ENCODE peak calls at places on chromosomes 1 and 21, in four cellular contexts. F is astrocyte of the spinal cord, A is HAP-1, L is uterus. W is an unnamed sample.

GRCh38 chr1:227175611-227176010 is 142.7 kb downstream of the CDC42BPA start:
- DNase-seq in F (no peak), A (no peak), L (no peak), W (no peak)

GRCh38 chr1:62407398-62408009 is 29.3 kb upstream of the USP1 start:
- DNase-seq in A (peak), L (no peak), F (peak), W (no peak)

GRCh38 chr1:85406887-85407593 is 57.9 kb downstream of the DDAH1 start:
- DNase-seq in L (peak), F (peak), A (peak), W (no peak)

GRCh38 chr1:55951291-55951690 is 628.1 kb downstream of the PLPP3 start:
- DNase-seq in F (no peak), A (no peak), L (no peak), W (no peak)

GRCh38 chr1:30668026-30668425 is 55.4 kb downstream of the MATN1 start:
- DNase-seq in L (no peak), A (peak), F (no peak), W (no peak)

GRCh38 chr1:28317014-28317413 is 11.8 kb upstream of the MED18 start:
- DNase-seq in F (no peak), L (no peak), A (no peak), W (no peak)

GRCh38 chr21:36916718-36917117 is 49.8 kb downstream of the HLCS start:
- DNase-seq in A (no peak), L (no peak), F (no peak), W (no peak)

GRCh38 chr21:37670883-37671282 is 245.4 kb downstream of the KCNJ6 start:
- DNase-seq in L (no peak), F (no peak), A (no peak), W (no peak)

GRCh38 chr1:201456499-201457309 is 12.3 kb downstream of the PHLDA3 start:
- DNase-seq in L (peak), F (peak), A (no peak), W (peak)

GRCh38 chr1:90143522-90144050 is 148.7 kb downstream of the ZNF326 start:
- DNase-seq in L (no peak), A (no peak), F (no peak), W (no peak)

GRCh38 chr1:11273595-11274234 is 717 bp downstream of the UBIAD1 start:
- DNase-seq in A (peak), F (no peak), L (no peak), W (no peak)

GRCh38 chr1:154807048-154807591 is 63.0 kb downstream of the KCNN3 start:
- DNase-seq in L (no peak), F (no peak), A (no peak), W (no peak)

DNA sequence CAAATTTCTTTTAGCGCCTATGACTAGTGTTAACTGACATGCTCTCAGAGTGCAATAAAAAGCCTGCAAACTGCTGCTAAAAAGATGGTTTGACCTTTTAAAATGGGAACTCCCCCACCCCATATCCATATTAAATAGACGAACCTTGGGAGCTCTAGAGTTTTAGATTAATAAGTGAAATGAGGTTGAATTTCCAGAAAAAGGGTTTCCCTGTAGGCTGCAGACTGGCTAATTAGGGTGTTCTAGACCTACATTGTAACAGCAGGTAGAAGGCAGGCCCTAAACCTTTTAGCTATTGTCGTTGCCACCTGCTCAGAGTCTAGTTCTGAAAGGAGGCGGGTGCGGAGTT is 2.2 kb downstream of the FAM78B start:
- DNase-seq in L (no peak), A (no peak), F (no peak), W (no peak)
- H3K4me3 ChIP-seq in L (no peak), A (no peak), F (no peak), W (peak)

GRCh38 chr1:162571696-162572095 is 10.2 kb downstream of the UAP1 start:
- DNase-seq in L (no peak), A (no peak), F (no peak), W (no peak)
- H3K4me3 ChIP-seq in L (no peak), A (no peak), F (no peak), W (no peak)

GRCh38 chr1:205440476-205441317 is 15.1 kb downstream of the BLACAT1 start:
- DNase-seq in L (peak), A (peak), F (peak), W (peak)
- H3K4me3 ChIP-seq in L (no peak), A (no peak), F (no peak), W (peak)

DNA sequence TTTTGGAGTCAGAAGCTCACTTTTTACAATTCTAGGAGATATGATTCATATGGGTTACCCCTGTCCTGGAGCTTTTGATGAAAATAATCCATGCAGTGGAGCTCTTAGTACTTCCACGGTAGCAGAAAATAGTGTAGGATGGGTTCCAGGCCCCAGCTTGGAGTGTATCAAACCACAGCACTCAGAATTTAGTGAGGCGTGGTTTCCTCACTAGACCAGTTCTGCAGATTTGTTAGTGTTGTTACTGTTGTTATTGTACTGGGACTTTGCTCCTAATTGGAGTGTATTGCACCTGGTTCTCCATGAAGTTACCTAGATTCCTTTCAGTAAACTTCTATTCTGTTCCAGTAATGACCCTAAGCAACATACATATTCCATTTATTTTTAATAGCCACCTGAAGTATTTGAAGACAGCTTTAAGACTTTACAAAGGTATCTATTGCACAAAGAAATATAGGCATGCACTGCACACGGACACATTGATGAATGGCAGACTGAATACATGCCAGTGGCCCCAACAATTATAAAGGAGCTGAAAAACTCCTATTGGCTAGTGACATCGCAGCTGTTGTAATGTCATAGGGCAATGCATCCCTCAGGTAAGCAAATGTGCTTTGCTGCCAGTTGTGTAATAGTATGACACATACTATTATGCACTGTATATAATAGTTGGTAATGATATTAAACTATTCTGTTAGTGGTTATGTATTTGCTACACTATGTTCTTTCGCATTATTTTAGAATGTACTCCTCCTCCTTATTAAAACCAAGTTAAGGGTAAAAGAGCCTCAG is 1058.0 kb downstream of the KCNT2 start:
- DNase-seq in F (no peak), L (no peak), A (no peak), W (no peak)
- H3K4me3 ChIP-seq in F (no peak), L (no peak), A (no peak), W (no peak)

DNA sequence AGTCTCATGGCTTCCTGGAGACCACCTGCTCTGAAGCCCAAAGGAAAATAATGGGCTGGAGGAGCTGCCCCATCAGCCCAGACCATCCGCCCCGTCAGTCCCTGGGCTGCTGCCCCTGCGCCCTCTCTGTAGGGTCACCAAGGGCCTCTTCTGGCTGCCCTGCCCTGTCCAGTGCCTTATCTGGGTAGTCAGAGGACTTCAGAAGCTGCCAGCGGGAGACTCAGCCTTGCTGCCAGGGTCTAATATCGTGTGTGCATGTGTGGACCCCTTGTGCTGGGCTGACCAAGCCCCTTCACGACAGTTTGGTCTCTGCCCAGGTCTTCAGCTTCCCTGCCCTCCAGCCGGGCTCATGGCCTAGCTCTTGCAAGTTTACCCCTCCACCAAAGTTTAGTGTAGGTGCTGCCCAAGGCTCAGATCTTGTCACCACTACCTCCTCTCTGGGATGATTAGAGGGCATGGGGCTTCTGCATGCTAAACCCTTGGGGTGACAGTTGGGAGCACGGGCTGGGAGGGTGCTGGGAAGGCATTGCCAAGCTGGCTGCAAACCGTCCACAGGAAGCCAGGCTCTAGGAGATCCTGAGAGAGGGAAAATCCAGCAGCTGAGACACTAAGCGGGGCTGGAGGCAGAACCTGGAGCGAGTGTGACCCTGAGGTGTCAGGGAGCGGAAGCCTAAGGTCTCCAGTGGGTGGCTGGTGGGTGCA is 20.6 kb downstream of the NENF start:
- DNase-seq in A (no peak), L (no peak), F (no peak), W (no peak)
- H3K4me3 ChIP-seq in A (no peak), L (no peak), F (no peak), W (no peak)

GRCh38 chr1:12578860-12579422 is 39.1 kb downstream of the DHRS3 start:
- DNase-seq in A (no peak), F (no peak), L (no peak), W (no peak)

GRCh38 chr1:12581179-12581578 is 36.8 kb downstream of the DHRS3 start:
- DNase-seq in F (no peak), L (no peak), A (no peak), W (no peak)

GRCh38 chr1:12582649-12583048 is 35.4 kb downstream of the DHRS3 start:
- DNase-seq in F (no peak), L (no peak), A (no peak), W (no peak)

GRCh38 chr1:12583484-12583883 is 34.5 kb downstream of the DHRS3 start:
- DNase-seq in L (no peak), A (no peak), F (no peak), W (no peak)

DNA sequence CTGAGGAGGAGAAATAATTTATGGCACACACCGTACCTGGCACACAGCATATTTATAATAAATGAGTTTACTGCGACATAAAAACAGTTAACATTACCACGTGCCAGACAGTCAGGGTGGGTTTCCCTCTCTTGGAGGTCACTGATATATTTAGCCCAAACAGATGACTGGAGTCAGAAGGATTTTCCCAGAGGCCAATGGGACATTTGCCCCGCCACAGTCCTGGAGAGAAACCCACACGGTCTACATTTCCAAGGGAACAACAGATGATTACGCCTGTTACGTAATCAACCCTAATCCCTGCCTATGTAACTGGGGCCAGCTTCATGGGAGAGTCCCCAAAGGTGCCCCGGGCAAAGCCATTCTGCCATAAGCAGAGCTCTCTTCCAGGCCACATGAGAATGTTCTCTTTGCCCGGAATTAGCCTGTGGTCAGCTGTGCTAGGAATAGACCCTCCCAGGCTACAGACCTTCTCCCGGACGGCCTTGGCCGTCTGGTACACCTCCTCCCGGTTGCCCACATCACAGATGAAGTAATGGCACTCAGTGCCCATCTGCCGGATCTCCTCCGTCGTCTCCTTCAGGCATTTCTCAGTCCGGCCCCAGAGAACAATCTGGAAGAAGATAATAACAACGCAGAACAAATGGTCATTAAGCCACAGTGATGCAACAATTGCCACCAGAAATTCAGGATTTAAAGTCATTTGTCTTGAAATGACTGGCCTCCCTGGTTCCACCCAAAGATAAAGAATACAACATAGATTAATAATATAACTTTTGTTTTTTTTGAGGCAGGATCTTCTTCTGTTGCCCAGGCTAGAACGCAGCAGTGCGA is 37.7 kb downstream of the DHRS3 start:
- DNase-seq in F (no peak), L (peak), A (no peak), W (no peak)
- H3K4me3 ChIP-seq in F (no peak), L (no peak), A (no peak), W (no peak)

DNA sequence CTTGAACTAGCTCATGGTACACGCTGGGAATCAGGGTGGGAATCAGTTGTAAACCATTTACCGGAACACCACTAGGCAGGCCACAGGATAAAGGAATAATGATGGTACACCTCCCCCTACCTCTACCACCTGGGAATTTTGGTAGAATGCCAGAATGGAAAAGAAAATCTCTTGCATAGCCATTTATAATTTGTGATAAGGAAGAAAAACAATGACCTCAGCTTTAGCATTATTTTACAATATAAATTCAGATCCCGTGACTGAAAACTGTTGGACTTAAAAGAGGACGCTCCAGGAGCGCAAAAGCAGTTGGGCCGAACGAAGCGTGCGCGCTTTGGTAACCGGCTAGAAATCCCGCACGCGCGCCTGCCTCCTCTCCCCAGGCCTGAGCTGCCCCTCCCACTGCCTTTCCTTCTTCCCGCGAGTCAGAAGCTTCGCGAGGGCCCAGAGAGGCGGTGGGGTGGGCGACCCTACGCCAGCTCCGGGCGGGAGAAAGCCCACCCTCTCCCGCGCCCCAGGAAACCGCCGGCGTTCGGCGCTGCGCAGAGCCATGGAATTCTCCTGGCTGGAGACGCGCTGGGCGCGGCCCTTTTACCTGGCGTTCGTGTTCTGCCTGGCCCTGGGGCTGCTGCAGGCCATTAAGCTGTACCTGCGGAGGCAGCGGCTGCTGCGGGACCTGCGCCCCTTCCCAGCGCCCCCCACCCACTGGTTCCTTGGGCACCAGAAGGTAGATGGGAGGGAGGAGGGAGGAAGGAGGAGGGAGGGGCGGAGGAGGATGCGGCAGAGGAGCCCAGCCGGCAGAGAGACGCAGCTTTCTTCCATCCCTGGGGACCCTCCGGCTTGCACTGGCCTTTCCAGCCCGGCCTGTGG is at the start of gene CYP4X1:
- DNase-seq in F (peak), A (no peak), L (peak), W (peak)
- H3K4me3 ChIP-seq in F (peak), A (no peak), L (peak), W (peak)

GRCh38 chr1:192601145-192602048 is 25.8 kb downstream of the RGS1 start:
- DNase-seq in A (no peak), F (no peak), L (no peak), W (no peak)

GRCh38 chr1:192600264-192600663 is 24.7 kb downstream of the RGS1 start:
- DNase-seq in F (no peak), A (no peak), L (no peak), W (no peak)

GRCh38 chr1:192602757-192603156 is 27.2 kb downstream of the RGS1 start:
- DNase-seq in F (no peak), L (no peak), A (no peak), W (no peak)

GRCh38 chr1:192604979-192605620 is 29.5 kb downstream of the RGS1 start:
- DNase-seq in A (no peak), L (no peak), F (no peak), W (no peak)

DNA sequence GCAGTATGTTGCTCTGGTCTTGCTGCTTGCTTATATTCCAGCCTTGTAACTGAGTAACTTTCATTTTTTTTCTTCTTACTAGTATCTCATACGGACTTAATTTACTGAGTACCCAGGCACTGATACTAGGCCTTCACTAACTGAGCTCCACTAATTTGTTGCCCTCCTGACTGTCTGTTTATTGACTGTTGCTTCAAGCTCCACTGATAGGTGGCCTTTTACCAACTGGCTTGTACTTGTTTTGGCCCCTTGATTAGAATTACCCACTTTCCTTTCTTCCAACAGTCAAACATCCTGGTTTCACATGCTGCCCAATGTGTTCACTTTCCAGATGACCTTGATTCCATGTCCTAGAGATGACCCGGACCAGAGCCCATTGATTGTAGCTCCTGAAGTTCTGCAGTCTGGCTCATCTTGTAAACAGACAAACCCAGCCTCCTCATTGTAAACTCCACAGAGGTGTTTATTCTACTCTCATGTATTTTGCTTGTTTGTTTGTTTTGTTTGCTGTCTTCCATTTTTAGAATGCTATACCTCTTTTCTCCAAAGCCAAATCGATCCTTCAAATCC is 27.7 kb downstream of the RGS1 start:
- DNase-seq in F (no peak), L (no peak), A (no peak), W (no peak)
- H3K4me3 ChIP-seq in F (no peak), L (no peak), A (no peak), W (no peak)

GRCh38 chr1:94236021-94236491 is 1.3 kb downstream of the ARHGAP29 start:
- DNase-seq in F (peak), A (no peak), L (no peak), W (no peak)
- H3K4me3 ChIP-seq in F (peak), A (no peak), L (peak), W (peak)